ENCODE peak calls at places on chromosomes 12 and 14, in seven cellular contexts. X is tibial artery, C is HL-60, L is endothelial cell, T is AG09309, G is osteoblast, U is IMR-90. Z is an unnamed sample.

GRCh38 chr14:89493406-89493805 is 76.4 kb upstream of the FOXN3 start:
- DNase-seq in X (no peak), C (no peak), L (no peak), T (no peak), G (no peak), U (no peak), Z (no peak)

GRCh38 chr12:92899388-92900001 is 29.6 kb downstream of the EEA1 start:
- DNase-seq in X (peak), C (peak), L (no peak), T (peak), G (peak), U (peak), Z (no peak)

GRCh38 chr12:22262309-22262708 is 72.2 kb downstream of the ST8SIA1 start:
- DNase-seq in X (no peak), C (no peak), L (no peak), T (no peak), G (no peak), U (no peak), Z (no peak)

GRCh38 chr14:91649930-91650329 is 82.0 kb downstream of the CATSPERB start:
- DNase-seq in X (no peak), C (peak), L (peak), T (peak), G (peak), U (peak), Z (peak)

GRCh38 chr12:82555699-82556098 is 131.0 kb upstream of the TMTC2 start:
- DNase-seq in X (no peak), C (no peak), L (no peak), T (no peak), G (no peak), U (no peak), Z (no peak)

GRCh38 chr12:28583771-28584261 is 393.6 kb downstream of the CCDC91 start:
- DNase-seq in X (no peak), C (peak), L (no peak), T (peak), G (peak), U (peak), Z (no peak)

GRCh38 chr14:49306152-49306751 is 279.9 kb downstream of the RPS29 start:
- DNase-seq in X (no peak), C (no peak), L (no peak), T (no peak), G (no peak), U (peak), Z (no peak)

GRCh38 chr12:117333331-117334000 is 28.0 kb downstream of the NOS1 start:
- DNase-seq in X (no peak), C (no peak), L (no peak), T (no peak), G (no peak), U (no peak), Z (no peak)

GRCh38 chr12:120247621-120248030 is 17.9 kb downstream of the PXN start:
- DNase-seq in X (no peak), C (no peak), L (no peak), T (no peak), G (no peak), U (peak), Z (no peak)

GRCh38 chr14:32809255-32809654 is 129.4 kb upstream of the NPAS3 start:
- DNase-seq in X (no peak), C (no peak), L (no peak), T (no peak), G (no peak), U (no peak), Z (no peak)

GRCh38 chr14:104267895-104268294 is 129.5 kb downstream of the KIF26A start:
- DNase-seq in X (no peak), C (no peak), L (peak), T (no peak), G (no peak), U (no peak), Z (no peak)

GRCh38 chr12:98893601-98894411 is 248.7 kb downstream of the APAF1 start:
- DNase-seq in X (no peak), C (no peak), L (peak), T (no peak), G (peak), U (no peak), Z (no peak)

GRCh38 chr12:269216-269615 is 6.6 kb upstream of the SLC6A13 start:
- DNase-seq in X (no peak), C (no peak), L (no peak), T (no peak), G (no peak), U (peak), Z (no peak)

GRCh38 chr12:74725154-74725553 is 187.5 kb downstream of the ATXN7L3B start:
- DNase-seq in X (no peak), C (no peak), L (no peak), T (no peak), G (no peak), U (peak), Z (no peak)

GRCh38 chr12:57868870-57869609 is 22.5 kb upstream of the CTDSP2 start:
- DNase-seq in X (peak), C (no peak), L (no peak), T (no peak), G (peak), U (no peak), Z (no peak)

GRCh38 chr12:68505915-68506314 is 104.8 kb upstream of the RAP1B start:
- DNase-seq in X (no peak), C (no peak), L (no peak), T (no peak), G (no peak), U (no peak), Z (no peak)

GRCh38 chr14:51744372-51745150 is 92.9 kb downstream of the FRMD6 start:
- DNase-seq in X (no peak), C (no peak), L (no peak), T (no peak), G (no peak), U (no peak), Z (peak)

GRCh38 chr12:29320295-29321090 is 60.5 kb downstream of the ERGIC2 start:
- DNase-seq in X (no peak), C (no peak), L (no peak), T (peak), G (peak), U (peak), Z (no peak)

GRCh38 chr12:51819851-51820720 is 28.4 kb downstream of the FIGNL2 start:
- DNase-seq in X (no peak), C (no peak), L (no peak), T (no peak), G (peak), U (no peak), Z (no peak)
- TF ChIP-seq CTCF in X (no peak), C (no peak), L (no peak), T (no peak), G (no peak), U (no peak), Z (no peak)

DNA sequence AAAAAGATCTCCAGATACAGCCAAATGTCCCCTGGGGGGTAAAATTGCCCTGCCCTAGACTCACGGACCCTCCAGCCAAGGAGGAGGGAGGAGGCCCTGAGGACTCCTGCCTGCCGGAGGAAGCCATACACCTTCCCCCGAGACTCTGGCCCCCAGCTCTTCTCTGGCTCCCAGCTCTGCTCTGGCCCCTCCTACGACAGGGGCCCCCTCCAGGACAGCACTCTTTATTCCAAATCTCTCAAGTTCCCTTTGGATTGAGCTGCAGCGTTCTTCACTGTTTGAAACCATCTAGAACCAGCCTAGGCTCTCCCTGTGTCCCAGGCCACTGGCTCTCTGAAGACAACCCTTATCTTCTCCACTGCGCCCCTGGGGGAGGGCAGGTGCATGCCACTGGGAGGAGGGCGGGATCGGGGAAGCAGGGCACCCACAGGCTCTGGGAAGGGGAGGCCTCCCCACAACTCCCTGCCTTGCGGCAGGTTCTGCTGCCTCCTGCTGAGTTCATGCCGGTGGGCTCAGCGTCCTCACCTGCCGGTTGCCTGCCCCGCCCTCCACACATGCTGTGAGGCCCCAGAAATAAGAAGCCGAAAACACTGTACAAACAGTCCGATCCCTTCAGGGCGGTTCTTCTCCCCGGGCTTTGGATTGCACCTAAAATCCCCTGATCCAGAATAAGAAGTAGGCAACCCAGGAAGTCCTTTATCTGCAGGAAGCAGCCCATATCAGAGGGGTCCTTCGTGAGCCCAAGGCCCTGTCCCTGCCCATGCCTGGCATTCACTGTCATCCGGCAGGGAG is 112.7 kb downstream of the DICER1 start:
- DNase-seq in X (peak), C (no peak), L (no peak), T (no peak), G (no peak), U (no peak), Z (no peak)
- TF ChIP-seq CTCF in X (no peak), C (no peak), L (no peak), T (no peak), G (no peak), U (no peak), Z (no peak)

GRCh38 chr12:110247340-110248095 is 33.5 kb upstream of the ATP2A2 start:
- DNase-seq in X (peak), C (no peak), L (no peak), T (no peak), G (peak), U (no peak), Z (no peak)

GRCh38 chr12:110244372-110244771 is 36.7 kb upstream of the ATP2A2 start:
- DNase-seq in X (no peak), C (no peak), L (no peak), T (no peak), G (no peak), U (no peak), Z (no peak)

GRCh38 chr12:110246690-110247339 is 34.2 kb upstream of the ATP2A2 start:
- DNase-seq in X (no peak), C (no peak), L (no peak), T (no peak), G (no peak), U (no peak), Z (no peak)

GRCh38 chr12:110244829-110245228 is 36.2 kb upstream of the ATP2A2 start:
- DNase-seq in X (no peak), C (no peak), L (no peak), T (no peak), G (no peak), U (no peak), Z (no peak)

DNA sequence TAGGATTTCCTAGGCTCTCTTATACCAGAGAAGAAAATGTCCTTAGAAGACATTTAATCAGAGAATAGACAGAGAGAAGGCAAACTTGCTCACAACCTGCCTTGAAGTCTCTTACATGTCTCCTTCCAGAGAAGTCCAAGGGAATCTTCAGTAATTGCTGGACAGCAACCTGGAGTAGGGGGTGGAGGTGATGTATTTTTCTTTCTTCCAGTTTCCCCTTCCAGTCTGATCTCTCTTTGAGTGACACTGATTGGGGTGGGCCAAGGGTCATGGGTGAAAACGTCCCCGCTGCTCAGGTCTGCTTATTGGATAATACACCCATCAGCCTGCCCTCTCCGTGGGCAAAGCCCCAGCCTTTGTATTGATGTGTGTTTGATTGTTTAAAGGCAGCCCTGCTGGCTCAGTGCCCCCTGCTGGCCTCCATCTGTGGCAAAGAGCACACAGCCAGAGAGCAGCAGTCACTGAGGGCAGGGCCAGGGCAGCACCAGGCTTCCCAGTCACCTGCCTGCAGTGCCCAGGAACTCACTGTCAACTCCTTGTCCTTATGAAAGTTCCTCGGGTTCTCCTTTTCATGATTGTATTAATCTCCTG is 35.7 kb upstream of the ATP2A2 start:
- DNase-seq in X (no peak), C (no peak), L (peak), T (no peak), G (peak), U (no peak), Z (peak)
- TF ChIP-seq CTCF in X (no peak), C (peak), L (no peak), T (peak), G (peak), U (peak), Z (peak)

GRCh38 chr12:119247007-119247719 is 68.4 kb downstream of the HSPB8 start:
- DNase-seq in X (no peak), C (no peak), L (no peak), T (no peak), G (no peak), U (no peak), Z (no peak)
- TF ChIP-seq CTCF in X (no peak), C (no peak), L (no peak), T (no peak), G (no peak), U (no peak), Z (no peak)

GRCh38 chr12:38053113-38053512 is 263.5 kb upstream of the ALG10B start:
- DNase-seq in X (no peak), C (no peak), L (no peak), T (no peak), G (no peak), U (no peak), Z (no peak)

GRCh38 chr12:38056701-38057689 is 259.6 kb upstream of the ALG10B start:
- DNase-seq in X (no peak), C (no peak), L (no peak), T (no peak), G (no peak), U (no peak), Z (no peak)

DNA sequence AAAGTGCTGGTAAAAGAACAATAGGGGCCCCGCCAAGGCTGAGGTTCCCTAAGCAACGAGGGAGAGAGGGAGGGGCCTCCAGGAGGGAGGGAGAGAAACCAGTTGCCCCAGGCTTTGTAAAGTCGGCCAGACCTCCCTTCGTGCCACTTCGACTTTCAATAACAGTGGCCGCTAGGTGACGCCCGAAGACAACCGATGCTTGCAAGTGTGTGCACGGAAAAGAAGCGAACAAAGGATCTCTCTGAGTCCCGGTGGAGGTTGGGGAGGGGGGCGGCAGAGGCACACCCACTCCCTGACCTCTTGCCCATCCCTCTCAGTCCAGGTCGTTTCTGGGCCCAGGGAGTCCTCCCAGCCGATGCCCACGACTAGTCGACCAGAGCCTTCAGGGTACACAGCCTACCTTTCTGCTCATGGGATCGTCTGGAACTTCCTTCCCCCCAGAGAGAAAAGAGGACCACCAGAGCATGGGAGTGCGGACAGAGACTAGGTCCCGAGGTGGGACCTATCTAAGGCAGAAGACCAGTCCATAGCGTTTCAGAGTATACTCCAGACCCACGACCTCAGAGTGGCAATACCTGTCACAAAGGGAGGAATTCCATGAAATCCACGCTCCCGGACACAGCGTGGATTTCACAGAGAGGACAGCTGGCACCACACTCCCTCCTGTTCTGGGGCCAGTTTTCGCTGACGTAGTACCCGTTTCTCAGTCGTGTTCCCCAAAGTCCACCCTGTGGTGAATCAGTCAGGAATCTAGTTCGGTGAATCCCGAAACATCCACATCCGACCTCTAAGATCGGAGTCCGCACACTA is 262.7 kb upstream of the ALG10B start:
- DNase-seq in X (no peak), C (peak), L (no peak), T (no peak), G (no peak), U (no peak), Z (peak)
- TF ChIP-seq CTCF in X (no peak), C (peak), L (no peak), T (peak), G (no peak), U (no peak), Z (no peak)

GRCh38 chr12:80622271-80622670 is 85.2 kb upstream of the MYF6 start:
- DNase-seq in X (no peak), C (no peak), L (no peak), T (no peak), G (no peak), U (no peak), Z (no peak)
- TF ChIP-seq CTCF in X (no peak), C (no peak), L (no peak), T (peak), G (peak), U (peak), Z (no peak)

GRCh38 chr14:69346710-69347109 is 51.4 kb downstream of the ERH start:
- DNase-seq in X (no peak), C (no peak), L (peak), T (no peak), G (peak), U (no peak), Z (peak)
- TF ChIP-seq CTCF in X (peak), C (peak), L (peak), T (peak), G (peak), U (peak), Z (peak)

Z was measured in activated CD8-positive, alpha-beta T cell treated with anti-CD3 and anti-CD28 coated beads for 36 hours.